ENCODE peak calls at places on chromosomes 4 and X, in eight cellular contexts. J is stimulated activated CD4-positive, alpha-beta T cell treated with anti-CD3 and anti-CD28 coated beads, TNF-alpha, amount 100 ng/mL, for 48 hours; T is MCF 10A; Y is nephron progenitor cell; B is GM04503; A is Caki2; L is brain microvascular endothelial cell; Q is colonic mucosa. C is an unnamed sample.

GRCh38 chr4:170008801-170009200 is 17.4 kb downstream of the MFAP3L start:
- DNase-seq in B (no peak), Q (no peak), T (no peak), Y (no peak), A (no peak), L (no peak), J (no peak), C (no peak)

GRCh38 chrX:67543818-67544217 is at the start of gene AR:
- DNase-seq in T (no peak), A (peak; percentile 83), Q (peak; percentile 29), J (no peak), L (peak; percentile 47), B (no peak), Y (peak; percentile 74), C (peak; percentile 30)

GRCh38 chr4:125020089-125021034 is 294.4 kb upstream of the FAT4 start:
- DNase-seq in Q (no peak), B (no peak), Y (no peak), A (no peak), J (no peak), T (no peak), L (no peak), C (no peak)

GRCh38 chrX:10986616-10987015 is 124.5 kb upstream of the HCCS start:
- DNase-seq in B (peak; percentile 25), A (no peak), L (no peak), T (no peak), J (no peak), Y (no peak), Q (no peak), C (no peak)

GRCh38 chr4:57640391-57641100 is 530.4 kb upstream of the IGFBP7 start:
- DNase-seq in L (no peak), Q (peak; percentile 25), J (no peak), T (no peak), B (no peak), Y (no peak), A (no peak), C (no peak)

GRCh38 chrX:149630681-149631292 is 805 bp downstream of the TMEM185A start:
- DNase-seq in T (peak; percentile 26), L (peak; percentile 19), Q (no peak), Y (no peak), A (peak; percentile 24), J (no peak), B (peak; percentile 30), C (peak; percentile 58)

GRCh38 chr4:29046166-29046565 is 1674.0 kb upstream of the PCDH7 start:
- DNase-seq in J (no peak), Y (no peak), Q (no peak), L (peak; percentile 63), A (no peak), T (peak; percentile 2), B (no peak), C (no peak)

GRCh38 chr4:48149971-48150370 is 15.9 kb upstream of the TXK start:
- DNase-seq in T (no peak), Y (no peak), A (no peak), J (no peak), B (no peak), L (no peak), Q (no peak), C (no peak)

GRCh38 chr4:123233409-123233808 is 163.2 kb upstream of the SPRY1 start:
- DNase-seq in L (no peak), Q (no peak), B (no peak), A (no peak), T (no peak), Y (no peak), J (no peak), C (no peak)

GRCh38 chrX:36640232-36640631 is 367.9 kb upstream of the FAM47C start:
- DNase-seq in B (no peak), Q (no peak), T (peak; percentile 4), A (no peak), J (no peak), L (no peak), Y (no peak), C (peak; percentile 7)

GRCh38 chrX:134377537-134377936 is 82.4 kb upstream of the HPRT1 start:
- DNase-seq in A (no peak), Y (peak; percentile 11), T (peak; percentile 61), B (no peak), L (peak; percentile 58), Q (no peak), J (no peak), C (peak; percentile 44)

GRCh38 chr4:78428996-78429395 is 122.6 kb upstream of the ANXA3 start:
- DNase-seq in B (no peak), Q (no peak), J (no peak), A (no peak), T (no peak), L (no peak), Y (no peak), C (no peak)

GRCh38 chr4:111632752-111633151 is 512.5 kb upstream of the FAM241A start:
- DNase-seq in L (no peak), A (no peak), Y (no peak), Q (no peak), T (peak; percentile 29), B (no peak), J (no peak), C (no peak)

GRCh38 chr4:1112174-1112820 is 1.1 kb downstream of the RNF212 start:
- DNase-seq in T (no peak), J (no peak), Q (no peak), L (no peak), B (no peak), A (no peak), Y (no peak), C (no peak)

GRCh38 chr4:76270776-76271175 is 19.3 kb downstream of the FAM47E start:
- DNase-seq in A (no peak), J (no peak), Q (no peak), L (no peak), B (no peak), T (no peak), Y (no peak), C (no peak)

GRCh38 chrX:121456315-121456714 is 408.9 kb downstream of the GLUD2 start:
- DNase-seq in B (no peak), J (no peak), L (no peak), Y (no peak), Q (no peak), T (no peak), A (no peak), C (no peak)

GRCh38 chr4:123526511-123526910 is 129.9 kb downstream of the SPRY1 start:
- DNase-seq in A (no peak), J (no peak), Y (no peak), Q (no peak), L (no peak), T (no peak), B (no peak), C (no peak)

GRCh38 chrX:153443476-153444332 is 2.2 kb downstream of the TREX2 start:
- DNase-seq in T (peak; percentile 10), J (no peak), B (no peak), Q (no peak), A (no peak), L (no peak), Y (no peak), C (peak; percentile 30)

GRCh38 chr4:169902658-169903345 is 123.4 kb downstream of the MFAP3L start:
- DNase-seq in L (no peak), Y (no peak), T (no peak), Q (no peak), B (no peak), J (no peak), A (no peak), C (no peak)

GRCh38 chr4:145044341-145044740 is 53.7 kb downstream of the ANAPC10 start:
- DNase-seq in L (peak; percentile 53), Y (no peak), B (no peak), J (no peak), T (no peak), A (no peak), Q (no peak), C (no peak)

GRCh38 chr4:40357738-40358137 is 22.6 kb downstream of the CHRNA9 start:
- DNase-seq in L (no peak), T (no peak), J (no peak), Q (no peak), Y (no peak), B (no peak), A (peak; percentile 76), C (no peak)

GRCh38 chrX:38089173-38089982 is 83.0 kb downstream of the SYTL5 start:
- DNase-seq in J (no peak), B (no peak), Q (no peak), A (no peak), Y (no peak), L (no peak), T (no peak), C (no peak)

GRCh38 chrX:88558421-88558820 is 188.6 kb upstream of the CPXCR1 start:
- DNase-seq in A (no peak), L (no peak), Q (no peak), T (no peak), Y (no peak), J (no peak), B (no peak), C (no peak)

GRCh38 chrX:40097492-40098263 is at the start of gene BCOR:
- DNase-seq in Y (peak; percentile 67), Q (peak; percentile 81), B (no peak), T (peak; percentile 50), L (no peak), A (peak; percentile 66), J (peak; percentile 76), C (peak; percentile 75)

GRCh38 chr4:53478671-53479456 is 101.4 kb downstream of the FIP1L1 start:
- DNase-seq in J (no peak), T (peak; percentile 80), Q (no peak), A (peak; percentile 34), B (peak; percentile 70), Y (no peak), L (peak; percentile 85), C (no peak)

C was measured in SW480.